ENCODE peak calls at places on chromosome 15, in nine cellular contexts. M is fibroblast of lung, O is BE2C, Q is aorta, B is testis, D is ovary, K is left lung, U is A549, J is coronary artery. Y is an unnamed sample.
A peak's percentile ranks its signal among the peaks of the same experiment; 100 is the strongest.

GRCh38 chr15:41585140-41586047 is 26.4 kb downstream of the TYRO3 start:
- DNase-seq in M (peak; percentile 61), D (peak; percentile 76), J (no peak), B (peak; percentile 73), Q (peak; percentile 72), K (no peak), O (peak; percentile 68), U (peak; percentile 44), Y (no peak)

GRCh38 chr15:49847436-49847835 is 226.6 kb downstream of the DTWD1 start:
- DNase-seq in B (no peak), M (peak; percentile 61), Q (no peak), O (no peak), J (no peak), U (no peak), D (no peak), K (no peak), Y (no peak)

GRCh38 chr15:67096536-67097294 is 31.3 kb downstream of the SMAD3 start:
- DNase-seq in U (no peak), B (no peak), K (no peak), J (no peak), M (no peak), D (no peak), Q (no peak), O (no peak), Y (no peak)

GRCh38 chr15:95845862-95846515 is 484.5 kb upstream of the NR2F2 start:
- DNase-seq in Q (peak; percentile 43), U (no peak), B (peak; percentile 21), K (no peak), M (peak; percentile 98), J (no peak), D (peak; percentile 77), O (no peak), Y (no peak)

GRCh38 chr15:98586066-98586465 is 62.3 kb upstream of the IGF1R start:
- DNase-seq in O (no peak), M (no peak), J (no peak), B (no peak), U (no peak), Q (no peak), D (no peak), K (no peak), Y (no peak)

GRCh38 chr15:63449711-63450110 is 54.7 kb upstream of the USP3 start:
- DNase-seq in O (peak; percentile 79), D (no peak), K (no peak), B (no peak), J (no peak), U (peak; percentile 95), Q (no peak), M (no peak), Y (no peak)

GRCh38 chr15:50685976-50686467 is 575 bp downstream of the TRPM7 start:
- DNase-seq in Q (peak; percentile 75), B (peak; percentile 78), M (peak; percentile 39), U (peak; percentile 64), O (peak; percentile 79), D (peak; percentile 73), K (peak; percentile 65), J (peak; percentile 81), Y (no peak)

GRCh38 chr15:67835349-67836133 is 4.3 kb downstream of the RNU6-1 start:
- DNase-seq in D (no peak), O (no peak), B (no peak), M (no peak), J (no peak), Q (no peak), K (no peak), U (no peak), Y (peak; percentile 71)

GRCh38 chr15:68681836-68682235 is 103.0 kb downstream of the CORO2B start:
- DNase-seq in U (no peak), D (no peak), B (no peak), M (no peak), O (no peak), Q (no peak), J (peak; percentile 41), K (no peak), Y (peak; percentile 42)

GRCh38 chr15:69794643-69795461 is 302.9 kb downstream of the TLE3 start:
- DNase-seq in B (peak; percentile 64), Q (peak; percentile 68), O (no peak), U (no peak), D (peak; percentile 75), M (peak; percentile 13), K (no peak), J (peak; percentile 82), Y (no peak)

GRCh38 chr15:90225504-90226234 is 8.1 kb downstream of the CIB1 start:
- DNase-seq in J (no peak), M (no peak), B (no peak), D (no peak), Q (no peak), U (no peak), K (no peak), O (no peak), Y (no peak)

GRCh38 chr15:67105065-67105951 is 39.9 kb downstream of the SMAD3 start:
- DNase-seq in B (peak; percentile 76), O (no peak), J (peak; percentile 90), D (peak; percentile 71), Q (peak; percentile 81), U (peak; percentile 97), K (no peak), M (peak; percentile 98), Y (peak; percentile 97)

GRCh38 chr15:87348746-87349145 is 907.8 kb downstream of the NTRK3 start:
- DNase-seq in B (no peak), D (no peak), K (no peak), M (peak; percentile 70), Q (no peak), U (peak; percentile 11), O (no peak), J (no peak), Y (no peak)

GRCh38 chr15:77907824-77908751 is 169.4 kb downstream of the TBC1D2B start:
- DNase-seq in M (peak; percentile 46), U (no peak), D (peak; percentile 44), B (peak; percentile 77), J (peak; percentile 66), K (no peak), O (peak; percentile 80), Q (no peak), Y (peak; percentile 73)

DNA sequence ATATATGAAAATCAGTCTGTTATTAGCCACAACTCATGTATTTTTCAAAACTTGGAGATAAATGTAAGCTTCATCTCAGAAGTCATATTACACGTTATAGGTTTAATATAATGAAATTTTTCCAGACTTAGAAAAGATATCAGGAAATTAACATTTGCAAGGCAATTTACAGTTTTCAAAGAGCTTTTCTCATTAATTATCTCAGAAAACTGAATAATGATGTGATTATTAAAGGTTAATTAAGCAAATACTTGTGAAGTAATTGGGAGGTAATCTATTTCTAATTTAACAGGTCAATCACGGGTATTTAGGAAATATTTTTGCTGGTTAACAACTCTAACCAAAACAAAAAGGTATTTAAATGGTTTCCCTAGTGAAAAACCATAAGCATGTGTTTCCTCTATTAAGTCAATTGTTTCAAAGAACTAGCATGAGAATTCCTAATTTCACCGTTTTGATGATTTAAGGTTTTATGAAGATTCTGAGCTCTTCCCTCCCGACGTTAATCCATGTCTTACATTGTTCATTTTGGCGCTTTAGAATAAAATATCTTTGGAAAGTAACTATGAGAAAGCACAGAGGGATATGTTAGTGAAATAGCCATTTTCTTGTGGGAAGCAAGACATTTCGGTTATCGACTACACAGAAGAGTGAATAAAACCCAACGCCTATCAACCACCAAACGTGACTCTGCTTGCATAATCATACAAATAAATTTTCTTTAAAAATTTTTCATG is 1.5 kb upstream of the NEO1 start:
- DNase-seq in O (no peak), K (no peak), U (no peak), B (no peak), Q (no peak), J (no peak), M (no peak), D (no peak), Y (no peak)
- H3K4me3 ChIP-seq in O (peak overlapping the region; percentile 75), K (no peak overlapping the region), U (peak overlapping the region; percentile 89), B (peak overlapping the region; percentile 76), Q (peak overlapping the region; percentile 84), J (peak overlapping the region; percentile 88), M (peak overlapping the region; percentile 68), D (peak overlapping the region; percentile 64), Y (peak overlapping the region; percentile 94)

DNA sequence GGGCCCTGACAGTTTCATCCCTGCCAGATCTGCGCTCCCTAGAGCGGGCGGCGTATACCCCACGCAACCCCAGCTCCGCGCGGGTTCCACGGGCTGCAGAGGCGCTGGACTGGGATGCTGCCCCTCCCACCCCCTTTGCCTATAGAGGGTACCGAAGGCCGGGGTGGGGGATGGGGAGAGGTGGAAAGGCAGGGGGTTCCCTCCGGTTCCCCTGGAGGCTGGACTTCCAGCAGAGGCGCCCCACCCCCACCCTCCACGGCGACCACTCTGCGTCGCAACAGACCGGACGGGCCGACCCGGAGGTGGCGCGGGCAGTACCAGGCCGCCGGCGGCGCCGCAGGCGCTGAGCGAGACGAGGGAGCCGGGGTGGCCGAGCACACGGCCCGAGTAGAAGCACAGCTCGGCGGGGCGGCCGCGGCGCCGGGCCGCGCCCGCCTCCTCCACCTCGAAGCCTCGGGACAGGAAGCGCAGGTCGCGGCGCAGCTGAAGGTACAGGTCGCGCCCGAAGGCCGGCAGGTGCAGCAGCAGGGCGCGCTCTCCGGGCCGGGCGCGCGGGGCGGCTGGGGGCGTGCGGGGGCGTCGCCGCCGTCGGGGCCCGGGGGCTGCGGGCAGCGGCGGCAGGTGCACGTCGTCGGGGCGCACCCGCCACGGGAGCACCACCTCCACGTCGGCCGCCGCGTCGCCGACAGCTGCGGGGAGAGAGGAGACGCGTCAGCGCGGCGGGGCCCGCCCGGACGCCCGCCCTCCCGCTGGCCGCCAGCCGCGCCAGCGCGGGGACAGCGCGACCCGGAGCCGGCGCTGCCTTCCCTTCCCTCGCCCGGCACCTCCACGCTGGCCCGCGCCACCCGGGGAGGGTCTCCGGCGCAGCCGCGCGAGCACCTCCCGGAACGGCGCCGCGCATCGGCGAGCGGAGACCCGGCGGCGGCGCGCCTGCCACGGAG is 784 bp downstream of the ADAMTS17 start:
- DNase-seq in Q (no peak), J (no peak), B (no peak), M (no peak), U (no peak), D (no peak), K (no peak), O (no peak), Y (no peak)
- H3K4me3 ChIP-seq in Q (peak overlapping the region; percentile 76), J (peak overlapping the region; percentile 93), B (peak overlapping the region; percentile 62), M (no peak overlapping the region), U (peak overlapping the region; percentile 54), D (peak overlapping the region; percentile 52), K (peak overlapping the region; percentile 69), O (peak overlapping the region; percentile 69), Y (peak overlapping the region; percentile 66)

DNA sequence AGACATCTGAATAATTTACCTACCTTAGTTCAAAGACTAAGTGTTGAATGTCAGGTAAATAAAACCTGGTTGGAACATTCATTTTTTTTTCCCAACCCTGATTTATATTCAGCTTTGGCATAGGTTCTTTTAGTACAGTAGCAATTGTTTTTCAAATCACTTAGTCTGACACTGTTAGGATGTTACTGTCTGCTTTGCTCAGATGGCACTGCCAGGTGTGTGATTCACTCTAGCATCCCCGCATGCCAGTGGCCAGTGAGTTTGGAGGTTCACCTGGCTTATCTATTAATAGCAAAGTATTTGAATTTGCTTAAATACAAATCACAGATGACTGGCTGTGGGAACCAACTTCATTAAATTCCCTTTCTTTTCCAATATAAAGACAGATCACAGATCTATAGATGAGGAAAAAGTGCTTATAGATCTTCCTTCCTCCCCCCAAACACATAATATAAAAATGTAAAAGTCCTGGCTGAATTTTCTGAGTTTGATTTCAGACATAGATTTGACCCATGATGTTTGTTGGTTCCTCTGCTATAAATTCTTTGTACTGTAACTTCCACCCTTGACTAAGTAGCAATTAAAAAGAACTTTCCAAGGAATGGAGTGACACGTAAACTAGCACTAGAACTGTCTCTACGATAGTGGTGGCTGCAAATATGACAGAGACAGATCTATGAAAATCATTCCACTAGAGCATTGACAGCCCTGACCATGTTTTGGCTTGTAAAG is 3.9 kb downstream of the THBS1 start:
- DNase-seq in D (no peak), Q (no peak), U (no peak), K (no peak), M (no peak), B (no peak), O (no peak), J (no peak), Y (no peak)
- H3K4me3 ChIP-seq in D (peak overlapping the region; percentile 92), Q (no peak overlapping the region), U (no peak overlapping the region), K (no peak overlapping the region), M (peak overlapping the region; percentile 73), B (no peak overlapping the region), O (no peak overlapping the region), J (peak overlapping the region; percentile 86), Y (no peak overlapping the region)

GRCh38 chr15:29616512-29616911 is 205.8 kb downstream of the TJP1 start:
- DNase-seq in B (no peak), K (no peak), J (no peak), M (no peak), U (no peak), O (no peak), Q (no peak), D (no peak), Y (no peak)
- H3K4me3 ChIP-seq in B (no peak overlapping the region), K (no peak overlapping the region), J (no peak overlapping the region), M (no peak overlapping the region), U (no peak overlapping the region), O (no peak overlapping the region), Q (no peak overlapping the region), D (no peak overlapping the region), Y (no peak overlapping the region)

Y was measured in RWPE2.